ENCODE peak calls at places on chromosomes 6 and 20, in ten cellular contexts. One of them, this sample, is unnamed.

GRCh38 chr6:116268589-116269293 is 11.0 kb downstream of the TSPYL1 start:
- DNase-seq in cardiac fibroblast: peak
- DNase-seq in ureter: no peak
- DNase-seq in breast epithelium: no peak
- DNase-seq in hippocampal formation: no peak
- DNase-seq in stimulated activated CD4-positive, alpha-beta T cell treated with anti-CD3 and anti-CD28 coated beads, Interleukin-4, amount 100 ng/mL, for 24 hours: no peak
- DNase-seq in HCT116: peak
- DNase-seq in naive thymus-derived CD8-positive, alpha-beta T cell: no peak
- DNase-seq in kidney tubule cell: peak
- DNase-seq in ACHN: peak
- DNase-seq in this sample: peak

GRCh38 chr6:33634203-33634727 is 13.1 kb downstream of the ITPR3 start:
- DNase-seq in cardiac fibroblast: no peak
- DNase-seq in ureter: no peak
- DNase-seq in breast epithelium: no peak
- DNase-seq in hippocampal formation: no peak
- DNase-seq in stimulated activated CD4-positive, alpha-beta T cell treated with anti-CD3 and anti-CD28 coated beads, Interleukin-4, amount 100 ng/mL, for 24 hours: no peak
- DNase-seq in HCT116: no peak
- DNase-seq in naive thymus-derived CD8-positive, alpha-beta T cell: no peak
- DNase-seq in kidney tubule cell: peak
- DNase-seq in ACHN: no peak
- DNase-seq in this sample: no peak

GRCh38 chr6:162177733-162178132 is 549.8 kb downstream of the PRKN start:
- DNase-seq in cardiac fibroblast: no peak
- DNase-seq in ureter: no peak
- DNase-seq in breast epithelium: no peak
- DNase-seq in hippocampal formation: peak
- DNase-seq in stimulated activated CD4-positive, alpha-beta T cell treated with anti-CD3 and anti-CD28 coated beads, Interleukin-4, amount 100 ng/mL, for 24 hours: no peak
- DNase-seq in HCT116: no peak
- DNase-seq in naive thymus-derived CD8-positive, alpha-beta T cell: no peak
- DNase-seq in kidney tubule cell: peak
- DNase-seq in ACHN: no peak
- DNase-seq in this sample: no peak

GRCh38 chr6:166586424-166587156 is at the start of gene RAMACL:
- DNase-seq in cardiac fibroblast: no peak
- DNase-seq in ureter: no peak
- DNase-seq in breast epithelium: no peak
- DNase-seq in hippocampal formation: no peak
- DNase-seq in stimulated activated CD4-positive, alpha-beta T cell treated with anti-CD3 and anti-CD28 coated beads, Interleukin-4, amount 100 ng/mL, for 24 hours: peak
- DNase-seq in HCT116: peak
- DNase-seq in naive thymus-derived CD8-positive, alpha-beta T cell: peak
- DNase-seq in kidney tubule cell: peak
- DNase-seq in ACHN: peak
- DNase-seq in this sample: no peak

GRCh38 chr20:63074182-63074581 is 67.4 kb upstream of the BHLHE23 start:
- DNase-seq in cardiac fibroblast: no peak
- DNase-seq in ureter: no peak
- DNase-seq in breast epithelium: no peak
- DNase-seq in hippocampal formation: no peak
- DNase-seq in stimulated activated CD4-positive, alpha-beta T cell treated with anti-CD3 and anti-CD28 coated beads, Interleukin-4, amount 100 ng/mL, for 24 hours: no peak
- DNase-seq in HCT116: no peak
- DNase-seq in naive thymus-derived CD8-positive, alpha-beta T cell: peak
- DNase-seq in kidney tubule cell: no peak
- DNase-seq in ACHN: no peak
- DNase-seq in this sample: no peak

GRCh38 chr6:121382467-121383121 is 48.3 kb upstream of the TBC1D32 start:
- DNase-seq in cardiac fibroblast: no peak
- DNase-seq in ureter: no peak
- DNase-seq in breast epithelium: no peak
- DNase-seq in hippocampal formation: no peak
- DNase-seq in stimulated activated CD4-positive, alpha-beta T cell treated with anti-CD3 and anti-CD28 coated beads, Interleukin-4, amount 100 ng/mL, for 24 hours: no peak
- DNase-seq in HCT116: no peak
- DNase-seq in naive thymus-derived CD8-positive, alpha-beta T cell: no peak
- DNase-seq in kidney tubule cell: no peak
- DNase-seq in ACHN: no peak
- DNase-seq in this sample: no peak

GRCh38 chr6:8047466-8048292 is 16.5 kb downstream of the BLOC1S5 start:
- DNase-seq in cardiac fibroblast: peak
- DNase-seq in ureter: no peak
- DNase-seq in breast epithelium: no peak
- DNase-seq in hippocampal formation: no peak
- DNase-seq in stimulated activated CD4-positive, alpha-beta T cell treated with anti-CD3 and anti-CD28 coated beads, Interleukin-4, amount 100 ng/mL, for 24 hours: no peak
- DNase-seq in HCT116: no peak
- DNase-seq in naive thymus-derived CD8-positive, alpha-beta T cell: no peak
- DNase-seq in kidney tubule cell: peak
- DNase-seq in ACHN: no peak
- DNase-seq in this sample: no peak

GRCh38 chr6:121838842-121839241 is 403.4 kb downstream of the GJA1 start:
- DNase-seq in cardiac fibroblast: peak
- DNase-seq in ureter: no peak
- DNase-seq in breast epithelium: peak
- DNase-seq in hippocampal formation: no peak
- DNase-seq in stimulated activated CD4-positive, alpha-beta T cell treated with anti-CD3 and anti-CD28 coated beads, Interleukin-4, amount 100 ng/mL, for 24 hours: no peak
- DNase-seq in HCT116: no peak
- DNase-seq in naive thymus-derived CD8-positive, alpha-beta T cell: no peak
- DNase-seq in kidney tubule cell: peak
- DNase-seq in ACHN: no peak
- DNase-seq in this sample: peak

GRCh38 chr6:24668997-24669361 is 2.1 kb downstream of the ACOT13 start:
- DNase-seq in cardiac fibroblast: no peak
- DNase-seq in ureter: no peak
- DNase-seq in breast epithelium: no peak
- DNase-seq in hippocampal formation: no peak
- DNase-seq in stimulated activated CD4-positive, alpha-beta T cell treated with anti-CD3 and anti-CD28 coated beads, Interleukin-4, amount 100 ng/mL, for 24 hours: no peak
- DNase-seq in HCT116: no peak
- DNase-seq in naive thymus-derived CD8-positive, alpha-beta T cell: no peak
- DNase-seq in kidney tubule cell: no peak
- DNase-seq in ACHN: no peak
- DNase-seq in this sample: no peak

GRCh38 chr20:63025534-63026331 is 19.0 kb upstream of the BHLHE23 start:
- DNase-seq in cardiac fibroblast: peak
- DNase-seq in ureter: no peak
- DNase-seq in breast epithelium: peak
- DNase-seq in hippocampal formation: no peak
- DNase-seq in stimulated activated CD4-positive, alpha-beta T cell treated with anti-CD3 and anti-CD28 coated beads, Interleukin-4, amount 100 ng/mL, for 24 hours: no peak
- DNase-seq in HCT116: no peak
- DNase-seq in naive thymus-derived CD8-positive, alpha-beta T cell: peak
- DNase-seq in kidney tubule cell: peak
- DNase-seq in ACHN: no peak
- DNase-seq in this sample: no peak

GRCh38 chr20:43017241-43018030 is 172.3 kb downstream of the PTPRT start:
- DNase-seq in cardiac fibroblast: no peak
- DNase-seq in ureter: no peak
- DNase-seq in breast epithelium: no peak
- DNase-seq in hippocampal formation: no peak
- DNase-seq in stimulated activated CD4-positive, alpha-beta T cell treated with anti-CD3 and anti-CD28 coated beads, Interleukin-4, amount 100 ng/mL, for 24 hours: no peak
- DNase-seq in HCT116: no peak
- DNase-seq in naive thymus-derived CD8-positive, alpha-beta T cell: no peak
- DNase-seq in kidney tubule cell: no peak
- DNase-seq in ACHN: no peak
- DNase-seq in this sample: no peak

GRCh38 chr20:6606651-6607050 is 160.8 kb upstream of the BMP2 start:
- DNase-seq in cardiac fibroblast: no peak
- DNase-seq in ureter: no peak
- DNase-seq in breast epithelium: no peak
- DNase-seq in hippocampal formation: no peak
- DNase-seq in stimulated activated CD4-positive, alpha-beta T cell treated with anti-CD3 and anti-CD28 coated beads, Interleukin-4, amount 100 ng/mL, for 24 hours: no peak
- DNase-seq in HCT116: no peak
- DNase-seq in naive thymus-derived CD8-positive, alpha-beta T cell: no peak
- DNase-seq in kidney tubule cell: no peak
- DNase-seq in ACHN: no peak
- DNase-seq in this sample: no peak

GRCh38 chr6:2865270-2866182 is 23.9 kb upstream of the SERPINB1 start:
- DNase-seq in cardiac fibroblast: peak
- DNase-seq in ureter: no peak
- DNase-seq in breast epithelium: no peak
- DNase-seq in hippocampal formation: no peak
- DNase-seq in stimulated activated CD4-positive, alpha-beta T cell treated with anti-CD3 and anti-CD28 coated beads, Interleukin-4, amount 100 ng/mL, for 24 hours: no peak
- DNase-seq in HCT116: no peak
- DNase-seq in naive thymus-derived CD8-positive, alpha-beta T cell: no peak
- DNase-seq in kidney tubule cell: peak
- DNase-seq in ACHN: peak
- DNase-seq in this sample: no peak

GRCh38 chr20:44586289-44586911 is 4.0 kb downstream of the PKIG start:
- DNase-seq in cardiac fibroblast: no peak
- DNase-seq in ureter: no peak
- DNase-seq in breast epithelium: no peak
- DNase-seq in hippocampal formation: no peak
- DNase-seq in stimulated activated CD4-positive, alpha-beta T cell treated with anti-CD3 and anti-CD28 coated beads, Interleukin-4, amount 100 ng/mL, for 24 hours: no peak
- DNase-seq in HCT116: no peak
- DNase-seq in naive thymus-derived CD8-positive, alpha-beta T cell: peak
- DNase-seq in kidney tubule cell: no peak
- DNase-seq in ACHN: no peak
- DNase-seq in this sample: no peak

GRCh38 chr6:170545405-170545804 is 7.7 kb downstream of the PSMB1 start:
- DNase-seq in cardiac fibroblast: no peak
- DNase-seq in ureter: no peak
- DNase-seq in breast epithelium: no peak
- DNase-seq in hippocampal formation: no peak
- DNase-seq in stimulated activated CD4-positive, alpha-beta T cell treated with anti-CD3 and anti-CD28 coated beads, Interleukin-4, amount 100 ng/mL, for 24 hours: no peak
- DNase-seq in HCT116: no peak
- DNase-seq in naive thymus-derived CD8-positive, alpha-beta T cell: no peak
- DNase-seq in kidney tubule cell: peak
- DNase-seq in ACHN: no peak
- DNase-seq in this sample: no peak

GRCh38 chr6:84762941-84763396 is 1.4 kb downstream of the TBX18 start:
- DNase-seq in cardiac fibroblast: no peak
- DNase-seq in ureter: no peak
- DNase-seq in breast epithelium: no peak
- DNase-seq in hippocampal formation: no peak
- DNase-seq in stimulated activated CD4-positive, alpha-beta T cell treated with anti-CD3 and anti-CD28 coated beads, Interleukin-4, amount 100 ng/mL, for 24 hours: no peak
- DNase-seq in HCT116: no peak
- DNase-seq in naive thymus-derived CD8-positive, alpha-beta T cell: no peak
- DNase-seq in kidney tubule cell: no peak
- DNase-seq in ACHN: no peak
- DNase-seq in this sample: no peak

GRCh38 chr20:47411161-47411560 is 54.7 kb upstream of the ZMYND8 start:
- DNase-seq in cardiac fibroblast: no peak
- DNase-seq in ureter: no peak
- DNase-seq in breast epithelium: no peak
- DNase-seq in hippocampal formation: no peak
- DNase-seq in stimulated activated CD4-positive, alpha-beta T cell treated with anti-CD3 and anti-CD28 coated beads, Interleukin-4, amount 100 ng/mL, for 24 hours: no peak
- DNase-seq in HCT116: no peak
- DNase-seq in naive thymus-derived CD8-positive, alpha-beta T cell: no peak
- DNase-seq in kidney tubule cell: no peak
- DNase-seq in ACHN: no peak
- DNase-seq in this sample: no peak

GRCh38 chr6:38404900-38405556 is 234.7 kb downstream of the BTBD9 start:
- DNase-seq in cardiac fibroblast: peak
- DNase-seq in ureter: no peak
- DNase-seq in breast epithelium: no peak
- DNase-seq in hippocampal formation: no peak
- DNase-seq in stimulated activated CD4-positive, alpha-beta T cell treated with anti-CD3 and anti-CD28 coated beads, Interleukin-4, amount 100 ng/mL, for 24 hours: no peak
- DNase-seq in HCT116: no peak
- DNase-seq in naive thymus-derived CD8-positive, alpha-beta T cell: no peak
- DNase-seq in kidney tubule cell: peak
- DNase-seq in ACHN: no peak
- DNase-seq in this sample: no peak

GRCh38 chr6:157531169-157531985 is 150.4 kb downstream of the ZDHHC14 start:
- DNase-seq in cardiac fibroblast: no peak
- DNase-seq in ureter: no peak
- DNase-seq in breast epithelium: no peak
- DNase-seq in hippocampal formation: no peak
- DNase-seq in stimulated activated CD4-positive, alpha-beta T cell treated with anti-CD3 and anti-CD28 coated beads, Interleukin-4, amount 100 ng/mL, for 24 hours: no peak
- DNase-seq in HCT116: no peak
- DNase-seq in naive thymus-derived CD8-positive, alpha-beta T cell: no peak
- DNase-seq in kidney tubule cell: peak
- DNase-seq in ACHN: no peak
- DNase-seq in this sample: no peak

GRCh38 chr6:36920049-36920448 is 34.3 kb downstream of the C6orf89 start:
- DNase-seq in cardiac fibroblast: no peak
- DNase-seq in ureter: no peak
- DNase-seq in breast epithelium: no peak
- DNase-seq in hippocampal formation: no peak
- DNase-seq in stimulated activated CD4-positive, alpha-beta T cell treated with anti-CD3 and anti-CD28 coated beads, Interleukin-4, amount 100 ng/mL, for 24 hours: no peak
- DNase-seq in HCT116: no peak
- DNase-seq in naive thymus-derived CD8-positive, alpha-beta T cell: no peak
- DNase-seq in kidney tubule cell: peak
- DNase-seq in ACHN: no peak
- DNase-seq in this sample: no peak

GRCh38 chr20:44979090-44979621 is 12.8 kb downstream of the STK4 start:
- DNase-seq in cardiac fibroblast: peak
- DNase-seq in ureter: no peak
- DNase-seq in breast epithelium: no peak
- DNase-seq in hippocampal formation: no peak
- DNase-seq in stimulated activated CD4-positive, alpha-beta T cell treated with anti-CD3 and anti-CD28 coated beads, Interleukin-4, amount 100 ng/mL, for 24 hours: peak
- DNase-seq in HCT116: no peak
- DNase-seq in naive thymus-derived CD8-positive, alpha-beta T cell: peak
- DNase-seq in kidney tubule cell: peak
- DNase-seq in ACHN: no peak
- DNase-seq in this sample: no peak

GRCh38 chr6:151698921-151699705 is 108.4 kb upstream of the ESR1 start:
- DNase-seq in cardiac fibroblast: no peak
- DNase-seq in ureter: no peak
- DNase-seq in breast epithelium: no peak
- DNase-seq in hippocampal formation: no peak
- DNase-seq in stimulated activated CD4-positive, alpha-beta T cell treated with anti-CD3 and anti-CD28 coated beads, Interleukin-4, amount 100 ng/mL, for 24 hours: no peak
- DNase-seq in HCT116: no peak
- DNase-seq in naive thymus-derived CD8-positive, alpha-beta T cell: no peak
- DNase-seq in kidney tubule cell: no peak
- DNase-seq in ACHN: no peak
- DNase-seq in this sample: no peak

GRCh38 chr20:62027116-62027515 is 38.6 kb downstream of the TAF4 start:
- DNase-seq in cardiac fibroblast: no peak
- DNase-seq in ureter: no peak
- DNase-seq in breast epithelium: no peak
- DNase-seq in hippocampal formation: no peak
- DNase-seq in stimulated activated CD4-positive, alpha-beta T cell treated with anti-CD3 and anti-CD28 coated beads, Interleukin-4, amount 100 ng/mL, for 24 hours: no peak
- DNase-seq in HCT116: no peak
- DNase-seq in naive thymus-derived CD8-positive, alpha-beta T cell: no peak
- DNase-seq in kidney tubule cell: peak
- DNase-seq in ACHN: no peak
- DNase-seq in this sample: no peak